ENCODE peak calls at places on chromosome 18, in four cellular contexts. One of them, this sample, is unnamed.

GRCh38 chr18:43277164-43277600 is at the start of gene SYT4:
- DNase-seq in KG1: no peak
- DNase-seq in activated CD4-positive, alpha-beta T cell treated with anti-CD3 and anti-CD28 coated beads for 48 hours: no peak
- DNase-seq in skeletal muscle cell: peak
- DNase-seq in this sample: no peak

GRCh38 chr18:8424917-8425725 is 184.1 kb upstream of the RAB12 start:
- DNase-seq in skeletal muscle cell: peak
- DNase-seq in activated CD4-positive, alpha-beta T cell treated with anti-CD3 and anti-CD28 coated beads for 48 hours: no peak
- DNase-seq in KG1: no peak
- DNase-seq in this sample: no peak

GRCh38 chr18:77030201-77030600 is 102.4 kb downstream of the MBP start:
- DNase-seq in activated CD4-positive, alpha-beta T cell treated with anti-CD3 and anti-CD28 coated beads for 48 hours: no peak
- DNase-seq in skeletal muscle cell: no peak
- DNase-seq in KG1: no peak
- DNase-seq in this sample: no peak

GRCh38 chr18:56353676-56354260 is 284.6 kb downstream of the TXNL1 start:
- DNase-seq in activated CD4-positive, alpha-beta T cell treated with anti-CD3 and anti-CD28 coated beads for 48 hours: no peak
- DNase-seq in KG1: no peak
- DNase-seq in skeletal muscle cell: no peak
- DNase-seq in this sample: no peak

GRCh38 chr18:23857756-23858155 is 156.8 kb upstream of the TTC39C start:
- DNase-seq in skeletal muscle cell: peak
- DNase-seq in activated CD4-positive, alpha-beta T cell treated with anti-CD3 and anti-CD28 coated beads for 48 hours: no peak
- DNase-seq in KG1: no peak
- DNase-seq in this sample: no peak

GRCh38 chr18:48670751-48671560 is 132.1 kb downstream of the CTIF start:
- DNase-seq in KG1: no peak
- DNase-seq in skeletal muscle cell: no peak
- DNase-seq in activated CD4-positive, alpha-beta T cell treated with anti-CD3 and anti-CD28 coated beads for 48 hours: no peak
- DNase-seq in this sample: no peak

GRCh38 chr18:32770651-32771168 is 2.1 kb downstream of the KLHL14 start:
- DNase-seq in skeletal muscle cell: no peak
- DNase-seq in activated CD4-positive, alpha-beta T cell treated with anti-CD3 and anti-CD28 coated beads for 48 hours: peak
- DNase-seq in KG1: no peak
- DNase-seq in this sample: no peak

GRCh38 chr18:76394780-76395476 is 100.1 kb downstream of the ZNF516 start:
- DNase-seq in KG1: no peak
- DNase-seq in skeletal muscle cell: no peak
- DNase-seq in activated CD4-positive, alpha-beta T cell treated with anti-CD3 and anti-CD28 coated beads for 48 hours: no peak
- DNase-seq in this sample: peak

GRCh38 chr18:49892148-49892924 is 79.0 kb upstream of the ACAA2 start:
- DNase-seq in KG1: no peak
- DNase-seq in skeletal muscle cell: no peak
- DNase-seq in activated CD4-positive, alpha-beta T cell treated with anti-CD3 and anti-CD28 coated beads for 48 hours: no peak
- DNase-seq in this sample: no peak

This sample was measured in HL-60.